ENCODE peak calls at places on chromosome 22, in four cellular contexts. X, J, M and Y are unnamed samples.
A peak's percentile ranks its signal among the peaks of the same experiment; 100 is the strongest.

GRCh38 chr22:45552017-45552411 is 49.3 kb downstream of the FBLN1 start:
- DNase-seq in J (no peak), M (no peak), X (peak; percentile 75), Y (no peak)

GRCh38 chr22:49403102-49403501 is 424.6 kb downstream of the BRD1 start:
- DNase-seq in J (no peak), M (no peak), X (no peak), Y (no peak)

GRCh38 chr22:43526117-43526655 is 114.4 kb downstream of the MPPED1 start:
- DNase-seq in X (peak; percentile 47), J (no peak), M (no peak), Y (no peak)

GRCh38 chr22:45112136-45112879 is 51.4 kb upstream of the NUP50 start:
- DNase-seq in J (peak; percentile 4), M (peak; percentile 83), X (no peak), Y (no peak)

GRCh38 chr22:49966716-49967332 is 6.3 kb downstream of the PIM3 start:
- DNase-seq in M (no peak), J (peak; percentile 67), X (peak; percentile 89), Y (no peak)

GRCh38 chr22:19800761-19801244 is 40.2 kb downstream of the TBX1 start:
- DNase-seq in J (no peak), M (peak; percentile 43), X (peak; percentile 69), Y (no peak)

GRCh38 chr22:45226681-45227186 is 14.0 kb downstream of the KIAA0930 start:
- DNase-seq in X (peak; percentile 77), M (peak; percentile 13), J (no peak), Y (no peak)

GRCh38 chr22:44182591-44183588 is 2.2 kb downstream of the PARVG start:
- DNase-seq in M (no peak), X (peak; percentile 81), J (no peak), Y (no peak)

GRCh38 chr22:49803134-49803533 is 24.5 kb downstream of the BRD1 start:
- DNase-seq in J (no peak), X (no peak), M (peak; percentile 43), Y (no peak)

GRCh38 chr22:20258584-20259335 is 9.4 kb downstream of the RTN4R start:
- DNase-seq in M (no peak), X (no peak), J (no peak), Y (no peak)

GRCh38 chr22:33891455-33891854 is 28.8 kb downstream of the LARGE1 start:
- DNase-seq in X (no peak), M (no peak), J (no peak), Y (no peak)

GRCh38 chr22:42978453-42979103 is 36.4 kb downstream of the PACSIN2 start:
- DNase-seq in M (peak; percentile 83), X (no peak), J (no peak), Y (no peak)

GRCh38 chr22:33687464-33687863 is 232.8 kb downstream of the LARGE1 start:
- DNase-seq in J (no peak), X (no peak), M (no peak), Y (no peak)

GRCh38 chr22:20429254-20430100 is 8.1 kb downstream of the SCARF2 start:
- DNase-seq in X (peak; percentile 86), J (no peak), M (no peak), Y (no peak)

GRCh38 chr22:20573176-20573829 is 65.9 kb downstream of the MED15 start:
- DNase-seq in M (no peak), J (no peak), X (no peak), Y (no peak)

GRCh38 chr22:29339381-29340235 is 24.1 kb upstream of the RASL10A start:
- DNase-seq in J (no peak), M (no peak), X (no peak), Y (no peak)

GRCh38 chr22:30890689-30891442 is 77.7 kb downstream of the MORC2 start:
- DNase-seq in M (peak; percentile 28), J (peak; percentile 23), X (peak; percentile 77), Y (no peak)
- TF ChIP-seq CTCF in M (peak; percentile 80), J (peak; percentile 59), X (peak; percentile 74), Y (peak; percentile 89)

DNA sequence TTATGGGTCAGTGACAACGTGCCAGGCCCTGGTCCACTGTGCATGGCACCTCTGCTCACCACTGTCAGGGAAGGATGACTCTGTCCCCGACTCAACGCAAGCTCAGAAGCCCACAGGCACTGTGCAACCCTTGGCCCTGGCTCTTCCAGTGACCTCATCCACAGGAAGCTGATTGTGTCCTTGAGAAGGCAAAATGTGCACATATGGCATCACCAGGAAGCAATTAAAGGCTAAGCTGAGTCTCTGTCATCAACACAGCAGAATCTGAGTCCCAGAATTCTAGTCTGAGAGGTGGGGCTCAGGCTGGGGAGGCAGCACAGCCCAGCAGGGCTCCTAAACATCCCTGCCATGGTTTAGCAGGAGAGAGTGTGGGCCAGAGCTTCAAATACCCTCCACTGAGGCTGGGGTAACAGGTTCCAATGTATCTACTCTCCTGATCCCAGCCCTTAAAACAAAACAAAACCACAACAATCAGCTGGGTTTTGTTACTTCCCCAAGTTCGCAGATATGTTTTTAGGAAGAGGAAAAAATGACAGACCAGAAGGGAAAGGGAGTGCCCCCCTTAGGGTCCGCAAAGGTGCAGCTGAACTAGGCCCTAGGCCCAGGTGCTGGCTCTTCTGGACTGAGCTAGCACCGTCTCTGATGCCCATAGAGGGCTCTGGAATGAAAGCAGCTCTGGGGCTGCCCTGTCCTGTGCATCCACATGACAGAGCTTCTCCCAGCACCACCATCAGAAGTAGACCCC is 33.5 kb upstream of the GNAZ start:
- DNase-seq in J (no peak), X (no peak), M (peak; percentile 47), Y (no peak)
- H3K4me3 ChIP-seq in J (no peak overlapping the region), X (no peak overlapping the region), M (no peak overlapping the region), Y (no peak overlapping the region)

GRCh38 chr22:25899566-25899965 is 157.6 kb downstream of the MYO18B start:
- DNase-seq in J (no peak), X (no peak), M (no peak), Y (no peak)

GRCh38 chr22:25902402-25902801 is 160.4 kb downstream of the MYO18B start:
- DNase-seq in X (no peak), M (no peak), J (no peak), Y (no peak)

GRCh38 chr22:25900390-25900789 is 158.4 kb downstream of the MYO18B start:
- DNase-seq in M (no peak), J (no peak), X (no peak), Y (no peak)

GRCh38 chr22:25900880-25901279 is 158.9 kb downstream of the MYO18B start:
- DNase-seq in M (no peak), J (no peak), X (no peak), Y (no peak)

GRCh38 chr22:25903294-25903693 is 161.3 kb downstream of the MYO18B start:
- DNase-seq in J (no peak), M (no peak), X (no peak), Y (no peak)
- TF ChIP-seq CTCF in J (no peak), M (no peak), X (no peak), Y (no peak)

GRCh38 chr22:36039125-36039524 is 10.5 kb upstream of the RBFOX2 start:
- DNase-seq in J (no peak), M (no peak), X (no peak), Y (no peak)

GRCh38 chr22:36037102-36037758 is 8.6 kb upstream of the RBFOX2 start:
- DNase-seq in M (no peak), J (no peak), X (no peak), Y (no peak)

GRCh38 chr22:36032611-36033010 is 4.0 kb upstream of the RBFOX2 start:
- DNase-seq in J (no peak), M (no peak), X (no peak), Y (no peak)

GRCh38 chr22:36036167-36036624 is 7.6 kb upstream of the RBFOX2 start:
- DNase-seq in J (no peak), X (no peak), M (no peak), Y (no peak)
- H3K4me3 ChIP-seq in J (no peak overlapping the region), X (no peak overlapping the region), M (no peak overlapping the region), Y (no peak overlapping the region)

GRCh38 chr22:18121436-18122253 is 11.0 kb downstream of the TUBA8 start:
- DNase-seq in X (no peak), M (no peak), J (no peak), Y (no peak)
- TF ChIP-seq CTCF in X (no peak), M (no peak), J (no peak), Y (peak; percentile 12)